ENCODE peak calls at places on chromosomes 11 and 22, in five cellular contexts. U is spleen, F is coronary artery, G is GM12865, M is nephron progenitor cell. I is an unnamed sample.

GRCh38 chr22:30262917-30263741 is 3.5 kb downstream of the OSM start:
- DNase-seq in U (peak), F (no peak), G (peak), M (peak), I (no peak)

GRCh38 chr11:122229611-122230386 is 113.8 kb upstream of the BLID start:
- DNase-seq in U (no peak), F (no peak), G (no peak), M (peak), I (no peak)

GRCh38 chr11:130585545-130585944 is 137.1 kb downstream of the ADAMTS15 start:
- DNase-seq in U (no peak), F (peak), G (no peak), M (peak), I (no peak)

GRCh38 chr11:117299351-117300300 is 8.5 kb downstream of the BACE1-AS start:
- DNase-seq in U (no peak), F (no peak), G (no peak), M (peak), I (no peak)

GRCh38 chr11:24587655-24588054 is 90.8 kb downstream of the LUZP2 start:
- DNase-seq in U (no peak), F (no peak), G (no peak), M (no peak), I (no peak)

GRCh38 chr11:114026355-114026754 is 33.2 kb upstream of the ZBTB16 start:
- DNase-seq in U (no peak), F (no peak), G (peak), M (no peak), I (no peak)

GRCh38 chr11:47061429-47062178 is 115.1 kb downstream of the ARFGAP2 start:
- DNase-seq in U (no peak), F (no peak), G (no peak), M (no peak), I (no peak)

GRCh38 chr11:63999349-64000025 is 13.2 kb downstream of the OTUB1 start:
- DNase-seq in U (peak), F (no peak), G (peak), M (peak), I (no peak)

GRCh38 chr11:120432056-120433018 is 79.2 kb upstream of the GRIK4 start:
- DNase-seq in U (no peak), F (no peak), G (peak), M (no peak), I (no peak)

GRCh38 chr11:41499429-41499828 is 40.0 kb upstream of the LRRC4C start:
- DNase-seq in U (no peak), F (no peak), G (no peak), M (no peak), I (no peak)

GRCh38 chr11:67280341-67280790 is 8.7 kb upstream of the ANKRD13D start:
- DNase-seq in U (peak), F (no peak), G (no peak), M (no peak), I (no peak)

GRCh38 chr11:43681543-43681942 is 1.0 kb downstream of the HSD17B12 start:
- DNase-seq in U (no peak), F (no peak), G (no peak), M (no peak), I (no peak)

GRCh38 chr11:119888119-119888518 is 159.1 kb upstream of the NECTIN1 start:
- DNase-seq in U (peak), F (no peak), G (no peak), M (no peak), I (no peak)

GRCh38 chr11:43516316-43516820 is 157.6 kb downstream of the TTC17 start:
- DNase-seq in U (no peak), F (no peak), G (no peak), M (peak), I (no peak)

GRCh38 chr22:31278643-31279326 is 13.5 kb downstream of the PIK3IP1 start:
- DNase-seq in U (no peak), F (no peak), G (no peak), M (no peak), I (no peak)

GRCh38 chr11:76686261-76687079 is 15.9 kb upstream of the LRRC32 start:
- DNase-seq in U (no peak), F (no peak), G (peak), M (no peak), I (no peak)

GRCh38 chr11:118620529-118621070 is 13.2 kb downstream of the PHLDB1 start:
- DNase-seq in U (peak), F (no peak), G (no peak), M (no peak), I (no peak)

GRCh38 chr11:77080643-77081210 is 14.0 kb downstream of the CAPN5 start:
- DNase-seq in U (peak), F (no peak), G (no peak), M (no peak), I (no peak)

GRCh38 chr11:102322560-102322959 is 5.3 kb downstream of the BIRC3 start:
- DNase-seq in U (no peak), F (no peak), G (peak), M (no peak), I (no peak)

GRCh38 chr11:128738942-128739341 is 45.1 kb downstream of the FLI1 start:
- DNase-seq in U (no peak), F (no peak), G (no peak), M (no peak), I (no peak)

GRCh38 chr11:93000511-93001476 is 31.3 kb downstream of the MTNR1B start:
- DNase-seq in U (no peak), F (no peak), G (no peak), M (no peak), I (no peak)

GRCh38 chr22:19271856-19272535 is 19.5 kb downstream of the CLTCL1 start:
- DNase-seq in U (no peak), F (no peak), G (no peak), M (no peak), I (no peak)

DNA sequence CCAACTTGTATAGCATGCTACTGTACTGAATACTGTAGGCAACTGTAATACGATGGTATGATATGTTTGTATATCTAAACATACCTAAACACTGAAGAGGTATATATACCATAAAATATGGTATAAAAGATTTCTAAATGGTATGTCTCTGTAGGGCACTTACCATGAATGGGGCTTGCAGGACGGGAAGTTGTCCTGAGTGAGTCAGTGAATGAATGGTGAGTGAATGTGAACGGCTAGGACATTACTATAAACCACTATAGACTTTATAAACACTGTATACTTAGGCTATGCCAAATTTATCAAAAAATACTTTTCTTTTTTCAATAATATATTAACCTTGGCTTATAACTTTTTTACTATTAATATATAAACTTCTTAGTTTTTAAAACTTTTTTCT is 66.8 kb downstream of the ZC3H12C start:
- DNase-seq in U (no peak), F (no peak), G (no peak), M (no peak), I (no peak)
- TF ChIP-seq CTCF in U (no peak), F (no peak), G (no peak), M (no peak), I (no peak)

GRCh38 chr11:2144549-2145220 is 5.5 kb upstream of the IGF2 start:
- DNase-seq in U (no peak), F (no peak), G (no peak), M (no peak), I (no peak)
- TF ChIP-seq CTCF in U (no peak), F (no peak), G (no peak), M (no peak), I (no peak)

DNA sequence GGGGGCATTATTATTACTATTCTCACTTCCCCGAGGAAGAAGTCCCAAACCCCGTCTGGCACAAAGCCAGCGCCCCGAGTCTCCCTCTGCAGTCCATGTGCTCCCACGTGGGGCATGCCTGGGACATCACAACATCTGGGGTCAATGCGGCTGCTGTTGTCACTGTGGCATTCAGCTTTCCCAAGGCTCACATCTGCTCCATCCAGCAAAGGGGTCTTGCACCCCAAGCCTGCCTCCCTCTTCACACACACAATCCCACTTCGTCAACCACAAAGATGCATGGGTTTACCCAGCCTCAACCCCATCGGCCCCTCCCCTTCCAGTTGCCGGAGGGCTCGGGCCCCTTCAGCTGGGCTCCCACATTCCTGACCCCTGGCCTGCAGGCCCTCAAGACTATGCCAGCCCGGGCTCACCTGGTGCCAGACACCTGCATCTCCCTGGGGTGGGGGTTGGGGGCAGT is 23.5 kb upstream of the RTN4R start:
- DNase-seq in U (no peak), F (no peak), G (no peak), M (no peak), I (no peak)
- TF ChIP-seq CTCF in U (no peak), F (no peak), G (no peak), M (no peak), I (no peak)

DNA sequence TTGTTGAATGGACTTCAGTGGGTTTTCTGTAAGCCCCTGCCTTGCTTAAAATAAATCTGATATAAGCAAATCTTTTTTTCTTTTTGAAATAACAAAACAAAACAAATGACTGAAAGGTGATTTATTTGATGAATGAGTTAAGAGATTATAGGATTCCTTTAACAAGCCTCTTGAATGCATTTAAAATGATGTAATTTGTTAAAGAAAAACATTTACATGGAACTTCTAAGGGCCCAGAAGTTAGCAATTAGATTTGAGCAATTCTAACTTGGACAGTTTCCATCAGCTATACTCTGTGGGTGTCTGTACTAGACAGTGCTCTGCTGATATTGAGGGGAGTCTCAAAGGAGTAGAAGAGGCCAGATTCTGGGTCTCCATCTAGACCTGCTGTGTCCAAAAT is 143.5 kb upstream of the RAG2 start:
- DNase-seq in U (no peak), F (no peak), G (no peak), M (no peak), I (no peak)
- TF ChIP-seq CTCF in U (no peak), F (no peak), G (no peak), M (no peak), I (no peak)

DNA sequence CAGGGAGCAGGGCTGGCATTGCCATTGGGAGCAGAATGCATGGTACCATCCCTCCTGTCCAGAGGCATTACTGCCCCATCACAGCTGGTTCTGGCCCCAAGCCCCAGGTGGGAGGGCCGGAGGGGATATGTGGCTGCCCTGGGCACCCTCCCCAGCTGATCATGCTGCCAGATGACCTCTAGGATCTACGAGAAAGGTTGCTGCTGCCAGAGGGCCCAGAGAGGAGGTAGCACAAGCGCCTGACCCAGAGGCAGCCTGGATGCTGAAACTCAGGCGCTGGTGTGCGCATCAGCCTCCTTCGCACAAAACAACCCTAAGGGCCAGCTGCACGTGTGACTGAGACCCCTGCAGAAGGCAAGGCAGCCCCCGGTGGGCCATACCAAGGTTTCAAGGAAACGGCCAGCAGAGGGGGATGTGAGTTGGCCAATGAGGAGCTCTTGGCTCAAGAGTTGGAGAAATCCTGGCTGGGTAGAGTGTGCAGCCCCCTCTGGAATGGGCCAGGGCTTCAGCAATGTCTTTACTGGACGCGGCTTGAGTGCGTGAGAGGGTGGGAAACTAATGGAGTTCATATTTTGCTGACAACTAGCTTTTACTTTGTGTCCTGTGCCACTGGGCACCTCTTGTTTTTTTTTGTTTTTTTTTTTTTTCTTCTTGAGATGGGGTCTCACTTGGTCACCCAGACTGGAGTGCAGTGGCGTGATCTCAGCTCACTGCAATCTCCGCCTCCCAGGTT is 88.3 kb upstream of the PARVA start:
- DNase-seq in U (no peak), F (no peak), G (no peak), M (no peak), I (peak)
- TF ChIP-seq CTCF in U (no peak), F (no peak), G (no peak), M (peak), I (no peak)